ENCODE peak calls at places on chromosomes 6 and 20, in six cellular contexts. Y, K, X, J, Z and U are unnamed samples.
A peak's percentile ranks its signal among the peaks of the same experiment; 100 is the strongest.

GRCh38 chr20:33675127-33675954 is 1.1 kb upstream of the NECAB3 start:
- DNase-seq in K (no peak), Y (no peak), X (no peak), Z (no peak), J (no peak), U (no peak)

GRCh38 chr6:38413097-38413800 is 226.5 kb downstream of the BTBD9 start:
- DNase-seq in J (no peak), X (no peak), Y (peak; percentile 14), Z (no peak), K (no peak), U (no peak)

GRCh38 chr6:159833997-159834601 is 34.0 kb downstream of the PNLDC1 start:
- DNase-seq in K (no peak), X (no peak), Y (no peak), Z (no peak), J (no peak), U (peak; percentile 10)

GRCh38 chr6:159008656-159009288 is 8.8 kb upstream of the RSPH3 start:
- DNase-seq in X (no peak), J (peak; percentile 30), Z (no peak), K (peak; percentile 48), Y (no peak), U (no peak)

GRCh38 chr20:44552950-44553908 is 29.1 kb upstream of the PKIG start:
- DNase-seq in K (no peak), Y (no peak), J (no peak), X (no peak), Z (no peak), U (no peak)

GRCh38 chr6:41653642-41654432 is 15.6 kb downstream of the MDFI start:
- DNase-seq in Z (no peak), Y (no peak), J (no peak), K (no peak), X (no peak), U (peak; percentile 19)

GRCh38 chr20:58293453-58293852 is 16.1 kb upstream of the RAB22A start:
- DNase-seq in J (peak; percentile 70), X (no peak), K (no peak), Z (peak; percentile 72), Y (no peak), U (no peak)

GRCh38 chr6:28553986-28554881 is 28.6 kb downstream of the GPX5 start:
- DNase-seq in X (peak; percentile 65), Y (no peak), K (no peak), Z (no peak), J (no peak), U (no peak)

GRCh38 chr20:10454135-10454750 is 19.1 kb downstream of the SLX4IP start:
- DNase-seq in K (no peak), J (no peak), Z (no peak), X (no peak), Y (no peak), U (no peak)

GRCh38 chr6:18047406-18047805 is 60.0 kb upstream of the KIF13A start:
- DNase-seq in K (no peak), Y (no peak), J (no peak), X (no peak), Z (no peak), U (no peak)

GRCh38 chr6:9233226-9233625 is 797.9 kb upstream of the SLC35B3 start:
- DNase-seq in Y (no peak), Z (no peak), K (no peak), X (no peak), J (no peak), U (no peak)

GRCh38 chr6:31186052-31186734 is 15.7 kb upstream of the POU5F1 start:
- DNase-seq in K (no peak), Y (peak; percentile 85), Z (no peak), X (peak; percentile 86), J (no peak), U (peak; percentile 68)

GRCh38 chr6:1527098-1527497 is 82.6 kb upstream of the FOXC1 start:
- DNase-seq in Y (no peak), J (peak; percentile 61), K (peak; percentile 9), X (no peak), Z (peak; percentile 75), U (no peak)

GRCh38 chr6:160137989-160138835 is 16.6 kb downstream of the SLC22A1 start:
- DNase-seq in Z (peak; percentile 86), K (peak; percentile 47), X (no peak), J (peak; percentile 59), Y (peak; percentile 67), U (no peak)

GRCh38 chr6:134984821-134985220 is 34.9 kb upstream of the ALDH8A1 start:
- DNase-seq in X (no peak), Z (no peak), J (no peak), K (no peak), Y (no peak), U (no peak)

GRCh38 chr20:6140947-6141346 is 18.1 kb upstream of the FERMT1 start:
- DNase-seq in K (no peak), X (no peak), Z (peak; percentile 69), J (peak; percentile 14), Y (no peak), U (no peak)

GRCh38 chr20:59515013-59515905 is 89.1 kb upstream of the PHACTR3 start:
- DNase-seq in K (no peak), J (peak; percentile 92), Z (peak; percentile 97), Y (peak; percentile 72), X (peak; percentile 75), U (peak; percentile 70)

GRCh38 chr6:105545947-105546710 is 143.2 kb upstream of the PREP start:
- DNase-seq in Z (no peak), Y (no peak), X (no peak), K (no peak), J (no peak), U (no peak)

GRCh38 chr6:68506911-68507310 is 128.2 kb upstream of the ADGRB3 start:
- DNase-seq in Y (no peak), X (no peak), Z (no peak), J (no peak), K (no peak), U (no peak)

GRCh38 chr6:1449896-1450295 is 60.5 kb downstream of the FOXF2 start:
- DNase-seq in Y (no peak), X (no peak), K (no peak), Z (no peak), J (no peak), U (no peak)

GRCh38 chr20:57738484-57738883 is 28.7 kb upstream of the PMEPA1 start:
- DNase-seq in Y (no peak), J (no peak), X (no peak), Z (no peak), K (no peak), U (peak; percentile 1)

DNA sequence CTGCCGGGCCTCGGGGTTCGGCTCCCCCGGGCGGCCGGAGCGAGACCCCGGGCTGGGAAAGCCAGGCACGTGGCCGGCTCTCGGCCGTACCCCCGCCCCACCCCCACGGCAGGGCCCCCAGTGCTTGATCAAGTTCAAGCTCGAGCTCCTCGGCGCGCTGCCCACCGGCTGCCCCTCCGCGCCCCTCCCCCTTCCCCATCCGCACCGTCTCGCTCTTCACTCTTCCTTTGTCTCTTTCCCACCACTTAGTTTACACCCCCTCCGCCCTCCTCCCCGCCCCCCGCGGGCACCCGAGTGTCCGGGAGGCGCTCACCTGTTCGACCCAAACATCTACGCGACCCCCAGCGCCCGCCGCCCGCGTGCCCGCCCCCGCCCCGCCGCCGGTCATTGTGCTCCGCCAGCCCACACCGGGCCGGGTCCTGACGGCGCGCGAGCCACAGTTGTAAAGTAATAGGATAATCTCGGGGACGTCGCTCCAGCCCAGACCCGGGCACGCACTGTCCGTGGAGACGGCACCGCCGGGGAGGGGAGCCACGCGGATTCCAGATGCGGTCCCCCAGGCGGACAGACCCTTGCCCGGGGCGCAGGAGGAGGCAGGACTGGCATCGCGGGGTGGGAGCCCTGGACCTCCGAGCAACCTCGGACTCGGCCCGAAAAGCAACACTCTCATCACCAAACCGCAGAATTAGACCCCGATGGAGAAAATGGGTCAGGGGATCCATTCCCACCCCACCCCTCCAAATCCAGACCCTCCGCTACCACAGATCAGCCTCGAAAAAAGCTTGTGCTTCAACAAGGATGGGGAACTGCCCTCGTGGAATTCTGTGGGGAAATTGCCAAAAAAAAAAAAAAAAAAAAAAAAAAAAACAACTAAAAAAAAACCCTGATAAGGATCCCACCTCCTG is 100.7 kb downstream of the NOL4L start:
- DNase-seq in X (peak; percentile 60), K (peak; percentile 50), Z (peak; percentile 85), J (peak; percentile 67), Y (peak; percentile 40), U (peak; percentile 65)
- H3K4me1 ChIP-seq in X (peaks cover 11% of the 10 kb centered on the region), K (peaks cover 39% of the 10 kb centered on the region), Z (peaks cover 10% of the 10 kb centered on the region), J (peaks cover 33% of the 10 kb centered on the region), Y (peaks cover 40% of the 10 kb centered on the region), U (peaks cover 44% of the 10 kb centered on the region)

GRCh38 chr20:62406635-62407176 is 379 bp downstream of the CABLES2 start:
- DNase-seq in J (peak; percentile 31), K (no peak), Z (no peak), X (no peak), Y (peak; percentile 45), U (no peak)
- H3K4me3 ChIP-seq in J (peak overlapping the region; percentile 91), K (peak overlapping the region; percentile 49), Z (peak overlapping the region; percentile 83), X (peak overlapping the region; percentile 64), Y (peak overlapping the region; percentile 8), U (peak overlapping the region; percentile 70)

GRCh38 chr6:42726026-42726425 is 3.6 kb upstream of the PRPH2 start:
- DNase-seq in J (no peak), X (no peak), Y (no peak), Z (no peak), K (no peak), U (no peak)

GRCh38 chr6:42727627-42728026 is 5.2 kb upstream of the PRPH2 start:
- DNase-seq in Y (no peak), Z (no peak), J (no peak), K (no peak), X (no peak), U (no peak)

GRCh38 chr6:42724825-42725224 is 2.4 kb upstream of the PRPH2 start:
- DNase-seq in Y (no peak), X (no peak), J (no peak), K (no peak), Z (no peak), U (no peak)

GRCh38 chr6:42727084-42727601 is 4.7 kb upstream of the PRPH2 start:
- DNase-seq in J (no peak), X (peak; percentile 31), Z (no peak), K (no peak), Y (peak; percentile 30), U (peak; percentile 57)

DNA sequence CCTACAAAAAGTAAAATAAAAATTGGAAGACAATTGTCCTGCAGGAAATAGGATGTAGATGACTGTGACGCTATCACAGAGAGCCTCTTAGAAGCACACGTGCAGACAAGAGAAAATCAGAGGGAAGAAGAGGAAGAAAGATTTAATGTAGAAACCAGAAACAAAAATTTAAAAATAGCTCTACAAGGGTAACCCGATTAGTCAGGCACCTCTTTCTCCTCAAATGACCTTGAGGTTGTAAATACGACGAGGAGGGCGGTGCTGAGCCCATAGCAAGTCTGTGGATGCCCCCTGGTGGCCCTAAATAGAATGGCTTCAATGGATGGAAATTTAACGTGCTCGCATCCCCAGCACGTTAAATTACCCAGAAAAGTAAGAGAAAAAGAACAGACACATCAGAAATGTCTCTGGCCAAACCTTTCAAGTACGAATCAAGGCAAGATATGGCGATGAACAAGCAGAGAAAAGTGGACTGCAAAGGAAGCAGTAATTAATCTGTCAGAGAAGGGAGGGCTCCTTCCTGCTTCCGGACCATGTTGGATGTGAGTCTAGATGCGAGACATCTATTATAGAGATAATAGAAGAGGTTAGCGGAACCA is 4.2 kb upstream of the PRPH2 start:
- DNase-seq in K (peak; percentile 80), Y (peak; percentile 89), X (peak; percentile 61), J (peak; percentile 84), Z (peak; percentile 77), U (peak; percentile 80)
- H3K27ac ChIP-seq in K (peak overlapping the region; percentile 34), Y (no peak overlapping the region), X (peak overlapping the region; percentile 42), J (no peak overlapping the region), Z (no peak overlapping the region), U (peak overlapping the region; percentile 77)

DNA sequence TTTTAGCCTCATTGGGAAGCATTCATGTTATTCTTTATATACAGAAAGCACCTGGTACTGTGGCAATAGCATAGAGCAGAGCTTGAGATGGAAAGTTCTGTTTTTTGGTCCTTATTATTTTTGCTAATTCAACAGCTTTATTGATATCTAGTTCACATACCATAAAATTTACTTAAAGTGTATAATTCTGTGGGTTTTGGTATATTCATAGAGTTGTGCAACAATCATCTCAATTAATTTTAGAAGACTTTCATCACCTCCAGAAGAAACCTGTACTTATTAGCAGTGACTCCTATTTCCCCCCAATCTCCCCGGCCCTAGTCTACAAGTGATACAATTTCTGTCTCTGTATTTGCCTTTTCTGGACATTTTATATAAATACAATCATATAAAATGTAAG is 77.4 kb downstream of the ANKRD6 start:
- DNase-seq in Z (no peak), K (no peak), J (no peak), X (no peak), Y (no peak), U (no peak)
- H3K4me1 ChIP-seq in Z (peaks cover 29% of the 10 kb centered on the region), K (no peaks in the 10 kb centered on the region), J (peaks cover 39% of the 10 kb centered on the region), X (no peaks in the 10 kb centered on the region), Y (peaks cover 18% of the 10 kb centered on the region), U (peaks cover 35% of the 10 kb centered on the region)